ENCODE peak calls at places on chromosomes 4 and X, in nine cellular contexts. One of them, this sample, is unnamed.

GRCh38 chr4:8315343-8316250 is 46.0 kb downstream of the HTRA3 start:
- DNase-seq in brain microvascular endothelial cell: peak; percentile 71
- DNase-seq in tibial nerve: no peak
- DNase-seq in CD8-positive, alpha-beta T cell: no peak
- DNase-seq in endothelial cell: no peak
- DNase-seq in A549: peak; percentile 60
- DNase-seq in thoracic aorta: no peak
- DNase-seq in fibroblast of mammary gland: peak; percentile 75
- DNase-seq in astrocyte: peak; percentile 74
- DNase-seq in this sample: peak; percentile 63

GRCh38 chr4:78459327-78459726 is 92.2 kb upstream of the ANXA3 start:
- DNase-seq in brain microvascular endothelial cell: no peak
- DNase-seq in A549: no peak
- DNase-seq in fibroblast of mammary gland: no peak
- DNase-seq in endothelial cell: no peak
- DNase-seq in tibial nerve: no peak
- DNase-seq in CD8-positive, alpha-beta T cell: no peak
- DNase-seq in thoracic aorta: no peak
- DNase-seq in astrocyte: no peak
- DNase-seq in this sample: no peak

GRCh38 chrX:129706395-129707072 is 32.2 kb upstream of the XPNPEP2 start:
- DNase-seq in A549: no peak
- DNase-seq in fibroblast of mammary gland: no peak
- DNase-seq in thoracic aorta: no peak
- DNase-seq in CD8-positive, alpha-beta T cell: no peak
- DNase-seq in astrocyte: no peak
- DNase-seq in endothelial cell: no peak
- DNase-seq in brain microvascular endothelial cell: no peak
- DNase-seq in tibial nerve: no peak
- DNase-seq in this sample: peak; percentile 68

GRCh38 chr4:11698033-11698432 is 269.3 kb upstream of the HS3ST1 start:
- DNase-seq in fibroblast of mammary gland: no peak
- DNase-seq in A549: no peak
- DNase-seq in thoracic aorta: no peak
- DNase-seq in endothelial cell: no peak
- DNase-seq in astrocyte: no peak
- DNase-seq in CD8-positive, alpha-beta T cell: no peak
- DNase-seq in brain microvascular endothelial cell: no peak
- DNase-seq in tibial nerve: no peak
- DNase-seq in this sample: no peak

GRCh38 chrX:46642145-46642544 is 68.6 kb downstream of the CHST7 start:
- DNase-seq in thoracic aorta: no peak
- DNase-seq in brain microvascular endothelial cell: no peak
- DNase-seq in CD8-positive, alpha-beta T cell: peak; percentile 0
- DNase-seq in A549: peak; percentile 7
- DNase-seq in endothelial cell: no peak
- DNase-seq in fibroblast of mammary gland: peak; percentile 39
- DNase-seq in astrocyte: no peak
- DNase-seq in tibial nerve: no peak
- DNase-seq in this sample: no peak

GRCh38 chrX:47723083-47723482 is 64.1 kb upstream of the UXT start:
- DNase-seq in tibial nerve: no peak
- DNase-seq in thoracic aorta: no peak
- DNase-seq in CD8-positive, alpha-beta T cell: no peak
- DNase-seq in A549: no peak
- DNase-seq in fibroblast of mammary gland: no peak
- DNase-seq in endothelial cell: no peak
- DNase-seq in astrocyte: no peak
- DNase-seq in brain microvascular endothelial cell: no peak
- DNase-seq in this sample: no peak

GRCh38 chrX:109684136-109684535 is 48.9 kb downstream of the ACSL4 start:
- DNase-seq in astrocyte: peak; percentile 34
- DNase-seq in tibial nerve: no peak
- DNase-seq in brain microvascular endothelial cell: peak; percentile 9
- DNase-seq in fibroblast of mammary gland: peak; percentile 41
- DNase-seq in endothelial cell: no peak
- DNase-seq in CD8-positive, alpha-beta T cell: no peak
- DNase-seq in A549: no peak
- DNase-seq in thoracic aorta: no peak
- DNase-seq in this sample: no peak

GRCh38 chrX:79325263-79325958 is 41.7 kb downstream of the ITM2A start:
- DNase-seq in astrocyte: no peak
- DNase-seq in CD8-positive, alpha-beta T cell: peak; percentile 4
- DNase-seq in fibroblast of mammary gland: no peak
- DNase-seq in tibial nerve: no peak
- DNase-seq in brain microvascular endothelial cell: no peak
- DNase-seq in A549: no peak
- DNase-seq in thoracic aorta: no peak
- DNase-seq in endothelial cell: no peak
- DNase-seq in this sample: no peak

GRCh38 chr4:102388636-102389035 is 43.4 kb upstream of the SLC39A8 start:
- DNase-seq in astrocyte: peak; percentile 56
- DNase-seq in endothelial cell: no peak
- DNase-seq in A549: no peak
- DNase-seq in brain microvascular endothelial cell: no peak
- DNase-seq in tibial nerve: no peak
- DNase-seq in fibroblast of mammary gland: peak; percentile 2
- DNase-seq in thoracic aorta: no peak
- DNase-seq in CD8-positive, alpha-beta T cell: no peak
- DNase-seq in this sample: no peak

GRCh38 chrX:110346681-110347080 is 12.0 kb upstream of the RTL9 start:
- DNase-seq in endothelial cell: peak; percentile 3
- DNase-seq in A549: no peak
- DNase-seq in fibroblast of mammary gland: no peak
- DNase-seq in brain microvascular endothelial cell: peak; percentile 16
- DNase-seq in thoracic aorta: no peak
- DNase-seq in tibial nerve: no peak
- DNase-seq in CD8-positive, alpha-beta T cell: no peak
- DNase-seq in astrocyte: no peak
- DNase-seq in this sample: no peak

GRCh38 chr4:87975466-87975865 is at the start of gene SPP1:
- DNase-seq in astrocyte: peak; percentile 51
- DNase-seq in endothelial cell: peak; percentile 28
- DNase-seq in brain microvascular endothelial cell: peak; percentile 18
- DNase-seq in fibroblast of mammary gland: peak; percentile 12
- DNase-seq in thoracic aorta: no peak
- DNase-seq in CD8-positive, alpha-beta T cell: no peak
- DNase-seq in tibial nerve: no peak
- DNase-seq in A549: peak; percentile 25
- DNase-seq in this sample: no peak

GRCh38 chr4:159103406-159104131 is 690 bp downstream of the RAPGEF2 start:
- DNase-seq in A549: peak; percentile 21
- DNase-seq in astrocyte: no peak
- DNase-seq in thoracic aorta: peak; percentile 5
- DNase-seq in CD8-positive, alpha-beta T cell: peak; percentile 4
- DNase-seq in endothelial cell: peak; percentile 41
- DNase-seq in brain microvascular endothelial cell: peak; percentile 18
- DNase-seq in tibial nerve: peak; percentile 17
- DNase-seq in fibroblast of mammary gland: peak; percentile 19
- DNase-seq in this sample: peak; percentile 85

GRCh38 chrX:19682712-19683331 is 167.5 kb upstream of the MAP3K15 start:
- DNase-seq in thoracic aorta: no peak
- DNase-seq in fibroblast of mammary gland: peak; percentile 93
- DNase-seq in A549: no peak
- DNase-seq in CD8-positive, alpha-beta T cell: peak; percentile 58
- DNase-seq in astrocyte: peak; percentile 92
- DNase-seq in brain microvascular endothelial cell: peak; percentile 96
- DNase-seq in tibial nerve: peak; percentile 28
- DNase-seq in endothelial cell: peak; percentile 29
- DNase-seq in this sample: peak; percentile 54

GRCh38 chr4:141016117-141016798 is 117.0 kb downstream of the RNF150 start:
- DNase-seq in CD8-positive, alpha-beta T cell: no peak
- DNase-seq in astrocyte: no peak
- DNase-seq in brain microvascular endothelial cell: no peak
- DNase-seq in tibial nerve: no peak
- DNase-seq in endothelial cell: no peak
- DNase-seq in A549: no peak
- DNase-seq in thoracic aorta: no peak
- DNase-seq in fibroblast of mammary gland: no peak
- DNase-seq in this sample: no peak

GRCh38 chrX:53281321-53281822 is at the start of gene IQSEC2:
- DNase-seq in fibroblast of mammary gland: peak; percentile 81
- DNase-seq in astrocyte: peak; percentile 71
- DNase-seq in CD8-positive, alpha-beta T cell: no peak
- DNase-seq in thoracic aorta: peak; percentile 7
- DNase-seq in endothelial cell: peak; percentile 16
- DNase-seq in A549: peak; percentile 74
- DNase-seq in tibial nerve: peak; percentile 67
- DNase-seq in brain microvascular endothelial cell: peak; percentile 70
- DNase-seq in this sample: peak; percentile 89

GRCh38 chrX:135416546-135416945 is 5.2 kb upstream of the SMIM10L2A start:
- DNase-seq in CD8-positive, alpha-beta T cell: no peak
- DNase-seq in astrocyte: no peak
- DNase-seq in brain microvascular endothelial cell: no peak
- DNase-seq in thoracic aorta: no peak
- DNase-seq in A549: no peak
- DNase-seq in tibial nerve: no peak
- DNase-seq in endothelial cell: no peak
- DNase-seq in fibroblast of mammary gland: no peak
- DNase-seq in this sample: no peak

GRCh38 chr4:56049428-56050212 is 100.9 kb downstream of the CEP135 start:
- DNase-seq in endothelial cell: peak; percentile 56
- DNase-seq in A549: no peak
- DNase-seq in thoracic aorta: no peak
- DNase-seq in CD8-positive, alpha-beta T cell: no peak
- DNase-seq in astrocyte: peak; percentile 34
- DNase-seq in fibroblast of mammary gland: peak; percentile 10
- DNase-seq in brain microvascular endothelial cell: peak; percentile 10
- DNase-seq in tibial nerve: no peak
- DNase-seq in this sample: peak; percentile 28

GRCh38 chr4:82786004-82786400 is 12.6 kb downstream of the SCD5 start:
- DNase-seq in fibroblast of mammary gland: peak; percentile 19
- DNase-seq in endothelial cell: no peak
- DNase-seq in A549: no peak
- DNase-seq in tibial nerve: no peak
- DNase-seq in thoracic aorta: no peak
- DNase-seq in astrocyte: peak; percentile 24
- DNase-seq in CD8-positive, alpha-beta T cell: no peak
- DNase-seq in brain microvascular endothelial cell: no peak
- DNase-seq in this sample: no peak

GRCh38 chr4:15712214-15712613 is 9.3 kb downstream of the BST1 start:
- DNase-seq in astrocyte: no peak
- DNase-seq in thoracic aorta: no peak
- DNase-seq in fibroblast of mammary gland: no peak
- DNase-seq in CD8-positive, alpha-beta T cell: no peak
- DNase-seq in endothelial cell: no peak
- DNase-seq in brain microvascular endothelial cell: no peak
- DNase-seq in A549: no peak
- DNase-seq in tibial nerve: no peak
- DNase-seq in this sample: no peak

DNA sequence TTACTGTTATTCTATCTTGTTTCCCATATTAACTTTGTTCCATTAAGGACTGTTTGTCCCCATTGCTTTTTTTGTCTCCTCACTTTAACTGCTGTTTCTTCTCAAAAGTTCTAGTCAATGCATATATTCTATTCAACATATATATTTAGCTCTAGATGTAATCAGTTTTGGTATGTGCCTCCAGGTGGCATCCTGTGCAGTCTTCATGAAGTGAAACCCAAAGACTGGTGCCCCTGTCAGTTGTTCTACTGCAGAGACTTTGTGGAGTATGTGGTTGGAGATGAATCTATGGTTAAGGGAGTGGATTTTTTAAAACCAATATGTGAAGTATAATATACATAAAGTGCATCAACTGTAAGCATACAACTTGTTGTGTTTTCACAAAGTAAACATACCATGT is 57.0 kb downstream of the VAMP7 start:
- DNase-seq in tibial nerve: no peak
- DNase-seq in thoracic aorta: no peak
- DNase-seq in endothelial cell: no peak
- DNase-seq in fibroblast of mammary gland: no peak
- DNase-seq in A549: no peak
- DNase-seq in astrocyte: no peak
- DNase-seq in brain microvascular endothelial cell: no peak
- DNase-seq in CD8-positive, alpha-beta T cell: no peak
- DNase-seq in this sample: no peak
- TF ChIP-seq CTCF in tibial nerve: no peak
- TF ChIP-seq CTCF in thoracic aorta: no peak
- TF ChIP-seq CTCF in endothelial cell: no peak
- TF ChIP-seq CTCF in fibroblast of mammary gland: no peak
- TF ChIP-seq CTCF in A549: no peak
- TF ChIP-seq CTCF in astrocyte: no peak
- TF ChIP-seq CTCF in brain microvascular endothelial cell: no peak
- TF ChIP-seq CTCF in CD8-positive, alpha-beta T cell: no peak
- TF ChIP-seq CTCF in this sample: no peak

GRCh38 chr4:119034276-119035008 is 101.2 kb upstream of the MYOZ2 start:
- DNase-seq in thoracic aorta: no peak
- DNase-seq in CD8-positive, alpha-beta T cell: no peak
- DNase-seq in tibial nerve: no peak
- DNase-seq in brain microvascular endothelial cell: no peak
- DNase-seq in A549: no peak
- DNase-seq in endothelial cell: peak; percentile 9
- DNase-seq in fibroblast of mammary gland: no peak
- DNase-seq in astrocyte: peak; percentile 29
- DNase-seq in this sample: no peak
- TF ChIP-seq CTCF in thoracic aorta: no peak
- TF ChIP-seq CTCF in CD8-positive, alpha-beta T cell: no peak
- TF ChIP-seq CTCF in tibial nerve: no peak
- TF ChIP-seq CTCF in brain microvascular endothelial cell: peak; percentile 37
- TF ChIP-seq CTCF in A549: no peak
- TF ChIP-seq CTCF in endothelial cell: no peak
- TF ChIP-seq CTCF in fibroblast of mammary gland: no peak
- TF ChIP-seq CTCF in astrocyte: no peak
- TF ChIP-seq CTCF in this sample: no peak

GRCh38 chr4:114694770-114695169 is 96.2 kb downstream of the UGT8 start:
- DNase-seq in tibial nerve: no peak
- DNase-seq in endothelial cell: no peak
- DNase-seq in fibroblast of mammary gland: peak; percentile 43
- DNase-seq in brain microvascular endothelial cell: peak; percentile 3
- DNase-seq in CD8-positive, alpha-beta T cell: no peak
- DNase-seq in astrocyte: peak; percentile 3
- DNase-seq in A549: no peak
- DNase-seq in thoracic aorta: no peak
- DNase-seq in this sample: no peak
- TF ChIP-seq CTCF in tibial nerve: peak; percentile 59
- TF ChIP-seq CTCF in endothelial cell: peak; percentile 81
- TF ChIP-seq CTCF in fibroblast of mammary gland: peak; percentile 53
- TF ChIP-seq CTCF in brain microvascular endothelial cell: peak; percentile 46
- TF ChIP-seq CTCF in CD8-positive, alpha-beta T cell: peak; percentile 52
- TF ChIP-seq CTCF in astrocyte: peak; percentile 48
- TF ChIP-seq CTCF in A549: peak; percentile 69
- TF ChIP-seq CTCF in thoracic aorta: peak; percentile 51
- TF ChIP-seq CTCF in this sample: peak; percentile 49

GRCh38 chr4:2436301-2436700 is 17.5 kb downstream of the CFAP99 start:
- DNase-seq in tibial nerve: no peak
- DNase-seq in astrocyte: no peak
- DNase-seq in brain microvascular endothelial cell: no peak
- DNase-seq in A549: no peak
- DNase-seq in fibroblast of mammary gland: peak; percentile 28
- DNase-seq in CD8-positive, alpha-beta T cell: no peak
- DNase-seq in thoracic aorta: no peak
- DNase-seq in endothelial cell: no peak
- DNase-seq in this sample: no peak
- TF ChIP-seq CTCF in tibial nerve: peak; percentile 13
- TF ChIP-seq CTCF in astrocyte: no peak
- TF ChIP-seq CTCF in brain microvascular endothelial cell: peak; percentile 60
- TF ChIP-seq CTCF in A549: peak; percentile 19
- TF ChIP-seq CTCF in fibroblast of mammary gland: peak; percentile 27
- TF ChIP-seq CTCF in CD8-positive, alpha-beta T cell: no peak
- TF ChIP-seq CTCF in thoracic aorta: no peak
- TF ChIP-seq CTCF in endothelial cell: no peak
- TF ChIP-seq CTCF in this sample: no peak

GRCh38 chr4:152385551-152385950 is 150.3 kb downstream of the FBXW7 start:
- DNase-seq in A549: no peak
- DNase-seq in astrocyte: no peak
- DNase-seq in CD8-positive, alpha-beta T cell: no peak
- DNase-seq in thoracic aorta: no peak
- DNase-seq in tibial nerve: no peak
- DNase-seq in brain microvascular endothelial cell: no peak
- DNase-seq in fibroblast of mammary gland: peak; percentile 44
- DNase-seq in endothelial cell: no peak
- DNase-seq in this sample: no peak
- TF ChIP-seq CTCF in A549: peak; percentile 54
- TF ChIP-seq CTCF in astrocyte: peak; percentile 64
- TF ChIP-seq CTCF in CD8-positive, alpha-beta T cell: peak; percentile 62
- TF ChIP-seq CTCF in thoracic aorta: peak; percentile 48
- TF ChIP-seq CTCF in tibial nerve: peak; percentile 46
- TF ChIP-seq CTCF in brain microvascular endothelial cell: peak; percentile 61
- TF ChIP-seq CTCF in fibroblast of mammary gland: peak; percentile 72
- TF ChIP-seq CTCF in endothelial cell: peak; percentile 60
- TF ChIP-seq CTCF in this sample: peak; percentile 77

This sample was measured in heart left ventricle.